ENCODE peak calls at places on chromosomes 13 and 19, in six cellular contexts. O is NCI-H1105, V is right atrium auricular region, T is bronchial epithelial cell, G is GM13977, E is EH. S is an unnamed sample.

GRCh38 chr13:45481688-45482087 is 16.9 kb downstream of the COG3 start:
- DNase-seq in O (no peak), V (no peak), T (peak), G (no peak), E (no peak), S (peak)

GRCh38 chr19:4441994-4442845 is 15.4 kb downstream of the UBXN6 start:
- DNase-seq in O (no peak), V (no peak), T (no peak), G (no peak), E (no peak), S (no peak)

GRCh38 chr19:16737909-16738308 is 18.3 kb downstream of the NWD1 start:
- DNase-seq in O (peak), V (no peak), T (peak), G (no peak), E (no peak), S (no peak)

GRCh38 chr19:13938361-13939027 is at the start of gene PODNL1:
- DNase-seq in O (no peak), V (no peak), T (peak), G (no peak), E (peak), S (peak)

GRCh38 chr13:49098198-49098597 is 121.9 kb upstream of the MLNR start:
- DNase-seq in O (no peak), V (no peak), T (peak), G (no peak), E (peak), S (peak)

GRCh38 chr13:48504606-48505369 is 28.1 kb downstream of the RCBTB2 start:
- DNase-seq in O (no peak), V (no peak), T (peak), G (no peak), E (no peak), S (no peak)

GRCh38 chr19:6540918-6541689 is 10.3 kb downstream of the TNFSF9 start:
- DNase-seq in O (no peak), V (no peak), T (peak), G (peak), E (no peak), S (no peak)

GRCh38 chr13:35992964-35993363 is 138.2 kb downstream of the DCLK1 start:
- DNase-seq in O (no peak), V (no peak), T (no peak), G (no peak), E (no peak), S (no peak)

GRCh38 chr13:68736961-68737360 is 1370.7 kb upstream of the ATXN8OS start:
- DNase-seq in O (no peak), V (no peak), T (no peak), G (no peak), E (no peak), S (peak)

GRCh38 chr19:50030225-50030624 is 4.4 kb downstream of the ZNF473 start:
- DNase-seq in O (no peak), V (no peak), T (no peak), G (no peak), E (no peak), S (no peak)

GRCh38 chr13:22757530-22758120 is 423.2 kb upstream of the SGCG start:
- DNase-seq in O (no peak), V (no peak), T (peak), G (no peak), E (no peak), S (peak)

GRCh38 chr19:30349131-30349730 is 23.0 kb upstream of the ZNF536 start:
- DNase-seq in O (no peak), V (no peak), T (no peak), G (no peak), E (no peak), S (no peak)

GRCh38 chr19:27805848-27806247 is 1407.1 kb downstream of the UQCRFS1 start:
- DNase-seq in O (no peak), V (no peak), T (no peak), G (no peak), E (no peak), S (no peak)

GRCh38 chr13:34640931-34641330 is 301.1 kb upstream of the NBEA start:
- DNase-seq in O (no peak), V (no peak), T (no peak), G (no peak), E (no peak), S (no peak)

GRCh38 chr19:7709932-7710460 is 8.1 kb upstream of the FCER2 start:
- DNase-seq in O (no peak), V (no peak), T (no peak), G (no peak), E (no peak), S (no peak)

S was measured in ELR.